ENCODE peak calls at places on chromosomes 13 and 19, in ten cellular contexts. C is heart right ventricle, T is adrenal gland, W is left ventricle myocardium inferior, Z is Peyer's patch, L is prostate gland, Y is upper lobe of right lung, E is PC-9, S is dorsolateral prefrontal cortex, M is fibroblast of lung. R is an unnamed sample.

GRCh38 chr19:55257461-55258411 is 1.1 kb downstream of the PPP6R1 start:
- DNase-seq in C (no peak), T (peak), W (no peak), Z (peak), L (no peak), Y (no peak), E (peak), S (no peak), M (no peak), R (peak)

GRCh38 chr19:32372726-32373613 is 27.6 kb downstream of the ZNF507 start:
- DNase-seq in C (no peak), T (no peak), W (no peak), Z (no peak), L (no peak), Y (no peak), E (peak), S (no peak), M (no peak), R (no peak)

GRCh38 chr19:13557756-13558398 is 51.6 kb upstream of the CACNA1A start:
- DNase-seq in C (no peak), T (no peak), W (no peak), Z (no peak), L (no peak), Y (no peak), E (no peak), S (no peak), M (no peak), R (peak)

GRCh38 chr13:110714798-110715394 is 1.4 kb downstream of the ING1 start:
- DNase-seq in C (peak), T (peak), W (peak), Z (peak), L (peak), Y (peak), E (no peak), S (peak), M (peak), R (no peak)

GRCh38 chr13:79384022-79384610 is 21.9 kb downstream of the RBM26 start:
- DNase-seq in C (no peak), T (no peak), W (no peak), Z (no peak), L (no peak), Y (no peak), E (no peak), S (no peak), M (no peak), R (no peak)

GRCh38 chr19:12956446-12957388 is at the start of gene GADD45GIP1:
- DNase-seq in C (peak), T (peak), W (peak), Z (peak), L (peak), Y (peak), E (peak), S (peak), M (peak), R (peak)

GRCh38 chr19:46374526-46375475 is 27.9 kb downstream of the PPP5C start:
- DNase-seq in C (no peak), T (peak), W (no peak), Z (no peak), L (no peak), Y (peak), E (no peak), S (peak), M (no peak), R (no peak)

GRCh38 chr19:20371911-20372310 is 193.7 kb downstream of the ZNF737 start:
- DNase-seq in C (no peak), T (no peak), W (no peak), Z (no peak), L (no peak), Y (no peak), E (no peak), S (no peak), M (no peak), R (no peak)

GRCh38 chr13:60242231-60242630 is 78.5 kb upstream of the DIAPH3 start:
- DNase-seq in C (no peak), T (no peak), W (no peak), Z (no peak), L (no peak), Y (no peak), E (no peak), S (no peak), M (no peak), R (no peak)

GRCh38 chr13:90447735-90448103 is 899.8 kb upstream of the MIR17HG start:
- DNase-seq in C (no peak), T (no peak), W (no peak), Z (no peak), L (no peak), Y (no peak), E (peak), S (no peak), M (peak), R (peak)

GRCh38 chr19:55640043-55640576 is 692 bp upstream of the ZNF580 start:
- DNase-seq in C (peak), T (peak), W (peak), Z (peak), L (peak), Y (peak), E (no peak), S (peak), M (peak), R (no peak)

GRCh38 chr13:50684366-50684765 is 159.1 kb downstream of the DLEU7 start:
- DNase-seq in C (peak), T (peak), W (peak), Z (no peak), L (no peak), Y (no peak), E (no peak), S (peak), M (no peak), R (no peak)

GRCh38 chr19:43468354-43469159 is 3.1 kb upstream of the LYPD3 start:
- DNase-seq in C (no peak), T (no peak), W (no peak), Z (no peak), L (no peak), Y (no peak), E (no peak), S (no peak), M (no peak), R (no peak)
- H3K27ac ChIP-seq in C (no peak), T (no peak), W (no peak), Z (no peak), L (no peak), Y (no peak), E (peak), S (no peak), M (no peak), R (peak)

GRCh38 chr13:26896986-26897668 is 136.5 kb upstream of the GPR12 start:
- DNase-seq in C (no peak), T (no peak), W (no peak), Z (no peak), L (no peak), Y (no peak), E (no peak), S (no peak), M (no peak), R (no peak)
- TF ChIP-seq CTCF in C (no peak), T (no peak), W (no peak), Z (no peak), L (no peak), Y (no peak), E (no peak), S (no peak), M (no peak), R (no peak)

DNA sequence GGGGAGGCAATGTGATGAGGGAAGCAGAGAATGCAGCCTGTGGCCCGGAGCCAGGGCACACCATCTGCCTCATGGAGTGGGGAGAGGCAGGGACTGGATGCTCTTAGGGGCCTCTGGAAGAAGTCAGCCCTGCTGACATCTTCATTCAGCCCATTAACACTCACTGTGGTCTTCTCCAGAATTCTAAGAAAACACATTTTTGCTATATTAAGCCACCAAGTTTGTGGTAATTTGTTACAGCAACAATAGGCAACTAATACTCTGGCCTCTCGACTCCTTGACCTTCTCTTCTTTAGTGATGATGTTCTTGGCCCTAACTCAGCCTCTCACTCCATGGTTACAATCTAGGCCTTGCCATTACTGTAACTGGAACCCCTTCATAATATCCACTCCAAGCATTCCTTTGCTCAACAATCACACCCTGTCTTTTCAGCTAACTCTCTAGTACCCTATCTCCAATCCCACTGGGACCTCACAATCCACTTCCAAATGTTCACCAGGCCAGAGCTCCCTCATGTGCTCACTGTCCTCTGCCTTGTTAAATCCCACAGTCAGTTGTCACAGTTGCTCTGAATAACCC is 98.5 kb downstream of the MIPEP start:
- DNase-seq in C (no peak), T (no peak), W (no peak), Z (no peak), L (no peak), Y (no peak), E (no peak), S (no peak), M (peak), R (no peak)
- H3K27ac ChIP-seq in C (no peak), T (no peak), W (no peak), Z (no peak), L (peak), Y (no peak), E (no peak), S (no peak), M (peak), R (no peak)

GRCh38 chr13:93951153-93951552 is 528.3 kb downstream of the DCT start:
- DNase-seq in C (no peak), T (no peak), W (no peak), Z (no peak), L (no peak), Y (no peak), E (no peak), S (no peak), M (peak), R (no peak)
- TF ChIP-seq CTCF in C (no peak), T (no peak), W (peak), Z (no peak), L (no peak), Y (no peak), E (no peak), S (no peak), M (peak), R (no peak)

DNA sequence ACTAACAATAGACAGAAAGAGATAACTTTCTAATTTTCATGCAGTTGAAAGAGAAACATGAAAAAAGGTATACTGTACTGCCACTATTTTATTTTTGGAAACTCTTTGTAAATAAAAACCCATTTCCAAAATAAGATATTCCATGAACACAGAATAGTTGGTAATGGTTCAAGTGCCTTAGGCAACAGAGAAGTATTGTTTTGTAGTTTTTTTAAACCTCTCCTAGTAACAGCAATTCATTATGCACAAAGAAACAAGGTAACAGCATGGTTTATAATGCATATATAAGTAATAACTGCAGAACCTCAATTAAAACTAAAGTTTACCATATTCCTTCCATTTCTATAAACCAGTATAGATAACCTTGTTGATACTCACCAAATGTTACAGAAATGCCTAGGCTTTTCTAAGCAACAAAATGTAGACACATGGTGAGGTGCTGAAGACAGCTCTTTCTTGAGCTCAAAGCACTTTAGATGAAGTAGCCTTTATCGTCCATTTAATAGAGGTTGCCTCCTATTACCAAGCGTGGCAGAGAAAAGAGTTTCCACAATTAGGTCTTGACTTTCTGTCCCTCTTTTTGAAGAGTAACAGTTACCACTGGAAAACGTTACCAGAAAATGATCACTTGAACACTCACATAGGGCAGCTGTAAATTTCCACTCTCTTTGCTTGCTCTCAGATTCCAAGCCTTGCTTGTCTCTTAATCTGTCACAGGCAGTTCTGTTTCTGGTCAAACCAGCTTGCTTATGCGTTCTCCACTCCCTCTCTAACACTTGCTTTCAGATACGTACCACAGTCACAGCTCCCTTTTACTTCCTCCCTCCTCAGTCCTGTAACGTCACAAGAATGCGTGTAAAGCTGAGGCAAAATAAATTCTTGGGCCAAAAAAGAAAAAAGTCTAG is 42.9 kb downstream of the CAB39L start:
- DNase-seq in C (no peak), T (peak), W (no peak), Z (no peak), L (peak), Y (no peak), E (peak), S (no peak), M (peak), R (no peak)
- H3K27ac ChIP-seq in C (peak), T (peak), W (peak), Z (peak), L (peak), Y (peak), E (peak), S (peak), M (peak), R (no peak)

DNA sequence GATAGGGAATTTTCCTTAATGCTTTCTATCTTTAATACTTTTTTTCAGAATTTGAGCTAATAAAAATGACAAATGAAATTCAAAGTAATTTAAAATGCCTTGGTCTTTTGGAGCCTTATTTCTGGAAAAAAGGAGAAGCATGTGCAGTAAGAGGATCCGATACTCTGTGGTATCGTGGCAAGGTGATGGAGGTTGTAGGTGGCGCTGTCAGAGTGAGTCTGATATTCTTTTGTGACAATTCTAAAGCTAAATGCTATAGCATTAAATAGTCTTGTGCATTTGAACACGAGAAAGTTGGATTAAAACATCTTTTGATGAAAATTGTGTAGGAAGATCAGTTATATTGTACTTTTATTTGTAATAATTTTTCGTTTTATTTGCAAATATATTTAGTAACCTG is 95.0 kb downstream of the RNF17 start:
- DNase-seq in C (no peak), T (no peak), W (no peak), Z (no peak), L (no peak), Y (no peak), E (no peak), S (no peak), M (no peak), R (no peak)
- TF ChIP-seq CTCF in C (no peak), T (no peak), W (no peak), Z (no peak), L (no peak), Y (no peak), E (no peak), S (no peak), M (no peak), R (no peak)

DNA sequence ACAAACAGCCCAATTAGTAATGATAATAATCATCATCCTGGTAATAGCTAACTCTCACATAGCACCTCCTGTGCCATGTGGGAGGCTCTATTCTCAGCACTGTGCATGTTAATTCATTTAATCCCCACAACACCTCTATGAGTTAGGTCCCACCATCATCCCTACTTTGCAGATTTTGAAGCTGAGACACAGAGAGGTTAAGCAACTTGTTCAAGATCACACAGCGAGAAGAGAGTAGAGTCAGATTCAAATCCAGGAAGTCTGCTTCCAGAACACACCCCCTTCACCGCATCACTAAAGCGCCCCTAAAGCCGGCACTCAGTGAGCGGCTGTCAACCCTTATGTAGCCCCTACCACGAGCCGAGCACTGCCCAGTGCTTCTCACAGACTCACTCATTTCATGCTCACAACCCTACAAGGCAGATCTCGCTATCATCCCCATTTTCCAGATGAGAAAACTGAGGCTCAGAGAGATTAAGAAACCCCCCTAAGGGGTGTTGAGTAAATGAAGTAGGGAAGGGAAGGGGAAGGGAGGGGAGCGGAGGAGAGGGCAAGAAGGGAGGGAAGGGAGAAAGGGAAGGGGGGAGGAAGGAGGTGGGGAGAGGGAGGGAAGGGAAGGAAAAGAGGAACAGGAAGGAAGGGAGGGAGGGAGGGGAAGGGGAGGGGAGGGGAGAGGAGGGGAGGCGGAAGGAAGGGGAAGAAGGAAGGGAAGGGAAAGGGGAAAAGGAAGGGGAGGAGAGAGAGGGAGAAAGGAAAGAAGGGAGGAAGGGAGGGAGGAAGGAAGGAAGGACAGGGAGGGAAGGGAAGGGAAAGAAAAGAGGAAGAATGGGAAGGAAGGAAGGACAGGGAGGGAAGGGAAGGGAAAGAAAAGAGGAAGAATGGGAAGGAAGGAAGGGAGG is 16.4 kb downstream of the EMP3 start:
- DNase-seq in C (no peak), T (no peak), W (no peak), Z (no peak), L (no peak), Y (no peak), E (no peak), S (no peak), M (no peak), R (no peak)
- H3K27ac ChIP-seq in C (no peak), T (no peak), W (no peak), Z (no peak), L (no peak), Y (no peak), E (no peak), S (no peak), M (no peak), R (peak)